ENCODE peak calls at places on chromosomes 7 and 10, in five cellular contexts. I, A, G, L and S are unnamed samples.

GRCh38 chr10:97865488-97865887 is 15.8 kb downstream of the GOLGA7B start:
- DNase-seq in I (no peak), A (no peak), G (no peak), L (no peak), S (no peak)

GRCh38 chr10:50552771-50553535 is 70.8 kb downstream of the SGMS1 start:
- DNase-seq in I (peak), A (no peak), G (peak), L (no peak), S (no peak)

GRCh38 chr7:156554488-156554887 is 86.1 kb upstream of the RNF32 start:
- DNase-seq in I (no peak), A (no peak), G (no peak), L (no peak), S (no peak)

GRCh38 chr10:836782-837181 is 94.7 kb downstream of the LARP4B start:
- DNase-seq in I (no peak), A (no peak), G (no peak), L (no peak), S (no peak)

GRCh38 chr7:141700291-141700847 is 1.6 kb downstream of the DENND11 start:
- DNase-seq in I (no peak), A (no peak), G (no peak), L (no peak), S (no peak)

GRCh38 chr7:34187908-34188307 is 282.6 kb downstream of the BMPER start:
- DNase-seq in I (peak), A (no peak), G (peak), L (no peak), S (no peak)

GRCh38 chr10:73995035-73995358 is 2.9 kb upstream of the VCL start:
- DNase-seq in I (no peak), A (no peak), G (no peak), L (no peak), S (no peak)

GRCh38 chr10:43125274-43125845 is 12.9 kb upstream of the CSGALNACT2 start:
- DNase-seq in I (no peak), A (no peak), G (peak), L (no peak), S (peak)

GRCh38 chr10:5751854-5752253 is 61.4 kb downstream of the GDI2 start:
- DNase-seq in I (no peak), A (no peak), G (no peak), L (no peak), S (no peak)

GRCh38 chr10:79239930-79240713 is 107.1 kb upstream of the PPIF start:
- DNase-seq in I (peak), A (no peak), G (no peak), L (no peak), S (no peak)

GRCh38 chr10:108230478-108231170 is 1066.1 kb upstream of the SORCS1 start:
- DNase-seq in I (peak), A (no peak), G (no peak), L (no peak), S (no peak)

GRCh38 chr7:95608344-95609173 is 12.2 kb upstream of the PDK4 start:
- DNase-seq in I (peak), A (peak), G (peak), L (peak), S (peak)

GRCh38 chr7:140533394-140533872 is 54.1 kb upstream of the MKRN1 start:
- DNase-seq in I (no peak), A (no peak), G (no peak), L (no peak), S (no peak)

GRCh38 chr7:128945668-128946366 is 8.1 kb downstream of the IRF5 start:
- DNase-seq in I (no peak), A (no peak), G (no peak), L (no peak), S (no peak)

GRCh38 chr7:2530076-2530967 is 10.7 kb downstream of the LFNG start:
- DNase-seq in I (peak), A (no peak), G (peak), L (no peak), S (no peak)

GRCh38 chr7:113824117-113824823 is 94.5 kb downstream of the PPP1R3A start:
- DNase-seq in I (peak), A (no peak), G (peak), L (no peak), S (no peak)

GRCh38 chr7:93921190-93921585 is 347 bp upstream of the GNG11 start:
- DNase-seq in I (no peak), A (no peak), G (no peak), L (no peak), S (no peak)

GRCh38 chr10:125783408-125783807 is 7.8 kb upstream of the MMP21 start:
- DNase-seq in I (no peak), A (no peak), G (no peak), L (no peak), S (no peak)

GRCh38 chr10:74432841-74433594 is 282.0 kb downstream of the ADK start:
- DNase-seq in I (peak), A (no peak), G (peak), L (no peak), S (no peak)

GRCh38 chr10:326350-326749 is 191.1 kb downstream of the ZMYND11 start:
- DNase-seq in I (no peak), A (no peak), G (no peak), L (no peak), S (no peak)

GRCh38 chr7:12162420-12163113 is 48.5 kb upstream of the TMEM106B start:
- DNase-seq in I (peak), A (no peak), G (peak), L (peak), S (no peak)

GRCh38 chr7:77367976-77368375 is 48.2 kb downstream of the GSAP start:
- DNase-seq in I (no peak), A (no peak), G (no peak), L (no peak), S (no peak)

GRCh38 chr10:35443858-35444257 is 107.5 kb downstream of the CCNY start:
- DNase-seq in I (no peak), A (no peak), G (no peak), L (no peak), S (no peak)

GRCh38 chr7:46900312-46901263 is 681.3 kb downstream of the TNS3 start:
- DNase-seq in I (peak), A (no peak), G (no peak), L (no peak), S (no peak)

GRCh38 chr10:3131098-3131497 is 41.5 kb downstream of the PITRM1 start:
- DNase-seq in I (no peak), A (no peak), G (peak), L (peak), S (no peak)

GRCh38 chr10:62121197-62121550 is 147.5 kb downstream of the RTKN2 start:
- DNase-seq in I (no peak), A (no peak), G (no peak), L (no peak), S (no peak)

GRCh38 chr10:99443483-99443882 is 13.1 kb upstream of the GOT1 start:
- DNase-seq in I (no peak), A (no peak), G (no peak), L (no peak), S (no peak)

GRCh38 chr7:585229-585711 is 65.6 kb upstream of the PDGFA start:
- DNase-seq in I (no peak), A (no peak), G (no peak), L (no peak), S (no peak)

GRCh38 chr10:52215745-52216361 is 98.2 kb upstream of the DKK1 start:
- DNase-seq in I (peak), A (no peak), G (peak), L (peak), S (peak)

GRCh38 chr10:111103196-111103595 is 26.4 kb downstream of the ADRA2A start:
- DNase-seq in I (no peak), A (no peak), G (no peak), L (no peak), S (no peak)

GRCh38 chr10:101611096-101611495 is 23.0 kb downstream of the DPCD start:
- DNase-seq in I (no peak), A (no peak), G (no peak), L (no peak), S (no peak)

GRCh38 chr10:112250555-112250954 is 32.6 kb upstream of the TECTB start:
- DNase-seq in I (peak), A (no peak), G (peak), L (no peak), S (no peak)

GRCh38 chr7:69796421-69796820 is 198.1 kb downstream of the AUTS2 start:
- DNase-seq in I (peak), A (no peak), G (no peak), L (no peak), S (no peak)

GRCh38 chr7:22726345-22726848 is 603 bp upstream of the IL6 start:
- DNase-seq in I (peak), A (no peak), G (peak), L (peak), S (peak)

GRCh38 chr7:105791926-105792325 is 84.5 kb downstream of the ATXN7L1 start:
- DNase-seq in I (no peak), A (no peak), G (peak), L (no peak), S (no peak)

GRCh38 chr10:77970869-77971803 is 44.6 kb upstream of the DLG5 start:
- DNase-seq in I (peak), A (peak), G (peak), L (peak), S (peak)

GRCh38 chr10:92126100-92126650 is 164.7 kb downstream of the CPEB3 start:
- DNase-seq in I (peak), A (no peak), G (peak), L (no peak), S (no peak)

GRCh38 chr7:100546868-100547800 is 8.1 kb downstream of the AGFG2 start:
- DNase-seq in I (peak), A (no peak), G (no peak), L (no peak), S (no peak)

GRCh38 chr10:119658274-119658673 is 7.1 kb downstream of the BAG3 start:
- DNase-seq in I (peak), A (peak), G (peak), L (peak), S (peak)

GRCh38 chr10:132814469-132814856 is 28.5 kb upstream of the NKX6-2 start:
- DNase-seq in I (no peak), A (peak), G (no peak), L (no peak), S (peak)

GRCh38 chr10:88168171-88169036 is 305.0 kb downstream of the PTEN start:
- DNase-seq in I (peak), A (no peak), G (no peak), L (no peak), S (no peak)

GRCh38 chr10:88165849-88166271 is 302.4 kb downstream of the PTEN start:
- DNase-seq in I (peak), A (no peak), G (no peak), L (no peak), S (no peak)

GRCh38 chr10:88170628-88171027 is 307.2 kb downstream of the PTEN start:
- DNase-seq in I (no peak), A (no peak), G (no peak), L (no peak), S (no peak)

GRCh38 chr10:88172159-88172558 is 308.7 kb downstream of the PTEN start:
- DNase-seq in I (peak), A (no peak), G (no peak), L (no peak), S (no peak)

GRCh38 chr10:88169037-88169319 is 305.6 kb downstream of the PTEN start:
- DNase-seq in I (no peak), A (no peak), G (no peak), L (no peak), S (no peak)
- H3K4me3 ChIP-seq in I (no peak), A (no peak), G (no peak), L (no peak), S (no peak)

DNA sequence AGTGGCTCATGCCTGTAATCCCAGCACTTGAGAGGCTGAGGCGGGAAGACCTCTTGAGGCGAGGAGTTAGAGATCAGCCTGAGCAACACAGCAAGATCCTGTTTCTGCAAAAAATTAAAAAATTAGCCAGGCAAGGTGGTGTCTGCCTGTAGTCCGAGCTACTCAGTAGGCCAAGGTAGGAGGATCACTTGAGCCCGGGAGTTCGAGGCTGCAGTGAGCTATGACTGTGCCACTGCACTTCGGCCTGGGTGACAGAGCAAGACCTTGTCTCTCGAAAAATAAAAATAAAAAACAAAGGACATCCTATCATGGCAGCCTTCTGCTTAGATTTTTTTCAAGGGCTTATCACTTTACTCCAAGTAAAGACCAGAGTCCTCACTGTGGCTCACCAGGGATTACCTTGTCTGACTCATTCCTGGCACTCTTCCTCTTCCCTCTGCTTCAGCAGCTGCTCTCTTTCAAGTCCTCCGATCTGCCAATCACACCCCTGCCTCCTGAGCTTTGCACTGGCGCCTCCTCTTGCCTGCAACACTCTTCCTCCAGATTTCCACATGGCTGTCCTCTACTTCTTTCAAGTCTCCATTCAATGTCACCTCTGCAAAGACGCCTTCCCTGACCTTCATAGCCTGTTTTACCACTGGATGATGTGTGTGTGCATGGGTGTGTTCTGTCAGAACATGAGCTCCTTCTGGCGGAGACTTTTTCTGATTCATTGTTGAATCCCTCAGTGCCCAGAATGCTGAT is 7.7 kb downstream of the PRTFDC1 start:
- DNase-seq in I (peak), A (no peak), G (peak), L (peak), S (no peak)
- TF ChIP-seq CTCF in I (no peak), A (no peak), G (no peak), L (peak), S (no peak)

GRCh38 chr7:27177795-27178320 is 3.7 kb upstream of the HOXA10 start:
- DNase-seq in I (no peak), A (peak), G (no peak), L (no peak), S (no peak)
- H3K4me3 ChIP-seq in I (no peak), A (peak), G (no peak), L (no peak), S (no peak)

GRCh38 chr10:90577569-90577968 is 280.3 kb downstream of the HTR7 start:
- DNase-seq in I (no peak), A (no peak), G (no peak), L (no peak), S (no peak)

GRCh38 chr10:90583416-90583815 is 274.4 kb downstream of the HTR7 start:
- DNase-seq in I (peak), A (no peak), G (no peak), L (no peak), S (no peak)

DNA sequence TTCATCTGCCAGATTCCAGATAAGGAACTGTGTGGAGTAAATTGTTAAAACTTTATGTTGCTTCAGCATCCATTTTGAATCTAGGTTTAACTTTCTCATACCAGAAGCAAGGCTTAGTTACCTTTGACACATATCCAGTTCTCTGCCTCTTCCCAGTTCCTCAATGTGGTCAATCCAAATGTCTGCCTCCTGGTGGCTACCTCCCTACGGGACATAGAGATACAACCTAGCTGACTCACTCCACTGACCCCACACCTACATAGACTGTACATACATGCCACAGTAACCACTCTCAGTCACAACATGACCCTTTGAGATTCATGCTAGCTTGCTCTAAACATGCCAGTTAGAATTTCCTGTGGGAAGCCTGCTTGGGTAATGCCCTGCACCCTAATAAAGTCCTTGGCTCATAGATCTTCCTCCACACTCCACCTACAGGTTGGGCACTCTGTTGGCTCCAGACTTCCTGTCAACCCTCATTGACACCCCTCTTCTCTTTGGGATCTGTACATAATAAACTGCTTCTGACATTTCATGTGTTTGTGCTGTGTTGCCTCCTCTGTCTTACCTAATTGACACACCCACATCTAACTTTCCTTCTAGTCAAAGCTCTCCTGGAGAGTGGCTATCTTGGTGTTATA is 278.1 kb downstream of the HTR7 start:
- DNase-seq in I (peak), A (no peak), G (peak), L (no peak), S (no peak)
- TF ChIP-seq CTCF in I (peak), A (no peak), G (peak), L (no peak), S (no peak)

GRCh38 chr7:148261996-148262688 is 328.4 kb upstream of the C7orf33 start:
- DNase-seq in I (no peak), A (no peak), G (no peak), L (no peak), S (no peak)

GRCh38 chr7:148260605-148261004 is 330.0 kb upstream of the C7orf33 start:
- DNase-seq in I (no peak), A (no peak), G (no peak), L (no peak), S (no peak)

GRCh38 chr7:148261523-148261922 is 329.0 kb upstream of the C7orf33 start:
- DNase-seq in I (no peak), A (no peak), G (no peak), L (no peak), S (no peak)

GRCh38 chr7:148264933-148265557 is 325.5 kb upstream of the C7orf33 start:
- DNase-seq in I (peak), A (no peak), G (peak), L (peak), S (no peak)

DNA sequence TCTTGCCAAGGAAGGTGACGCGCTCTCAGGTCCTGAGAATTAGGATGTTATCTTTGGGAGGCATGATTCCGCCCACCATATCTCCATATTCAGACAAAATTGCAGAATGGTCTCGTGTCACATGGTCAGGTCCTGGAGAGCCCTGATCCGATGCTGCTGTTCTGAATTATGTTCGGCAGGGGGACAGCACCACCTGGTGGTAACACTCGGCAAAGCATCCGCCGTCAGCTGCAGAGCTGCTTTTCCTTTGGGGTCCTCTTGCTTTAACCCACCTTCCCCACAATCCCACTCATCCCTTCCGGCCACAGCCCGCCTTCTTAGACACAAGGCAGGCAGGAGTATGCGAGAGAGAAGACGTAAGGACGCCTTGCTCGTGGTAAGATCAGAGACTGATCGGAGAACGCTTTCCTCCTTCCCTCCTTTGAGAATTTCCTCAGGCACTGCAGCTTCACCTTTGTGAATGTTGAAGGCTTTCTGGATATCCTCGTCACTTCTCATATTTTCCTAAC is 327.8 kb upstream of the C7orf33 start:
- DNase-seq in I (peak), A (peak), G (peak), L (peak), S (peak)
- H3K4me3 ChIP-seq in I (no peak), A (no peak), G (no peak), L (peak), S (no peak)

GRCh38 chr7:55066479-55066878 is 47.7 kb downstream of the EGFR start:
- DNase-seq in I (peak), A (no peak), G (no peak), L (no peak), S (no peak)

GRCh38 chr7:55063633-55064032 is 44.8 kb downstream of the EGFR start:
- DNase-seq in I (peak), A (no peak), G (peak), L (no peak), S (no peak)

GRCh38 chr7:55066938-55067337 is 48.1 kb downstream of the EGFR start:
- DNase-seq in I (no peak), A (no peak), G (no peak), L (no peak), S (no peak)

GRCh38 chr7:55065079-55065478 is 46.3 kb downstream of the EGFR start:
- DNase-seq in I (peak), A (no peak), G (peak), L (peak), S (no peak)

GRCh38 chr7:55065511-55066229 is 46.9 kb downstream of the EGFR start:
- DNase-seq in I (peak), A (no peak), G (peak), L (peak), S (no peak)
- TF ChIP-seq CTCF in I (peak), A (no peak), G (no peak), L (no peak), S (no peak)